ENCODE peak calls at places on chromosomes 7 and 10, in four cellular contexts. One of them, this sample, is unnamed.

GRCh38 chr7:34137176-34137575 is 231.8 kb downstream of the BMPER start:
- DNase-seq in Calu3: no peak
- DNase-seq in psoas muscle: no peak
- DNase-seq in HCEC 1CT: no peak
- DNase-seq in this sample: no peak

GRCh38 chr10:507355-507699 is 182.1 kb downstream of the DIP2C start:
- DNase-seq in Calu3: no peak
- DNase-seq in HCEC 1CT: no peak
- DNase-seq in psoas muscle: peak
- DNase-seq in this sample: no peak

GRCh38 chr10:79057481-79058275 is 11.1 kb upstream of the ZMIZ1 start:
- DNase-seq in HCEC 1CT: no peak
- DNase-seq in Calu3: no peak
- DNase-seq in psoas muscle: peak
- DNase-seq in this sample: no peak

GRCh38 chr10:80684217-80684616 is 146.5 kb downstream of the SH2D4B start:
- DNase-seq in psoas muscle: no peak
- DNase-seq in HCEC 1CT: no peak
- DNase-seq in Calu3: peak
- DNase-seq in this sample: peak

GRCh38 chr7:102322202-102322715 is 34.0 kb downstream of the SPDYE6 start:
- DNase-seq in HCEC 1CT: no peak
- DNase-seq in Calu3: no peak
- DNase-seq in psoas muscle: no peak
- DNase-seq in this sample: no peak

GRCh38 chr10:33217854-33218253 is 116.6 kb downstream of the NRP1 start:
- DNase-seq in HCEC 1CT: peak
- DNase-seq in Calu3: no peak
- DNase-seq in psoas muscle: no peak
- DNase-seq in this sample: peak

GRCh38 chr7:40755438-40755837 is 620.6 kb downstream of the SUGCT start:
- DNase-seq in HCEC 1CT: no peak
- DNase-seq in Calu3: no peak
- DNase-seq in psoas muscle: no peak
- DNase-seq in this sample: no peak

GRCh38 chr10:11931038-11931437 is 107.9 kb downstream of the PROSER2 start:
- DNase-seq in HCEC 1CT: no peak
- DNase-seq in psoas muscle: no peak
- DNase-seq in Calu3: no peak
- DNase-seq in this sample: no peak

GRCh38 chr7:98232276-98232585 is 19.8 kb downstream of the TECPR1 start:
- DNase-seq in HCEC 1CT: no peak
- DNase-seq in Calu3: no peak
- DNase-seq in psoas muscle: no peak
- DNase-seq in this sample: no peak

GRCh38 chr7:5228066-5228465 is 38.0 kb downstream of the WIPI2 start:
- DNase-seq in Calu3: no peak
- DNase-seq in HCEC 1CT: no peak
- DNase-seq in psoas muscle: peak
- DNase-seq in this sample: no peak

GRCh38 chr7:50724526-50725520 is 57.9 kb downstream of the GRB10 start:
- DNase-seq in psoas muscle: no peak
- DNase-seq in Calu3: no peak
- DNase-seq in HCEC 1CT: no peak
- DNase-seq in this sample: no peak

GRCh38 chr10:72557362-72557761 is 68.5 kb downstream of the MICU1 start:
- DNase-seq in HCEC 1CT: peak
- DNase-seq in Calu3: no peak
- DNase-seq in psoas muscle: no peak
- DNase-seq in this sample: peak

GRCh38 chr7:30403477-30403876 is 75.1 kb downstream of the NOD1 start:
- DNase-seq in HCEC 1CT: no peak
- DNase-seq in psoas muscle: no peak
- DNase-seq in Calu3: no peak
- DNase-seq in this sample: no peak